ENCODE peak calls at places on chromosomes 3 and 15, in five cellular contexts. W, G, X, F and K are unnamed samples.

GRCh38 chr3:60854762-60855161 is 396.5 kb downstream of the FHIT start:
- DNase-seq in W (no peak), X (no peak), G (peak; percentile 5), F (no peak), K (peak; percentile 81)

GRCh38 chr3:79517766-79518413 is 249.9 kb downstream of the ROBO1 start:
- DNase-seq in G (peak; percentile 35), X (peak; percentile 41), W (peak; percentile 32), F (no peak), K (no peak)

GRCh38 chr3:190877925-190878324 is 15.4 kb upstream of the GMNC start:
- DNase-seq in F (no peak), G (no peak), X (no peak), W (peak; percentile 55), K (peak; percentile 19)

GRCh38 chr3:58068126-58068809 is 60.0 kb downstream of the FLNB start:
- DNase-seq in X (no peak), W (no peak), G (no peak), F (no peak), K (no peak)

GRCh38 chr3:68057637-68058320 is 403.4 kb upstream of the SUCLG2 start:
- DNase-seq in F (no peak), W (no peak), G (no peak), X (no peak), K (no peak)

GRCh38 chr3:158430448-158430847 is 140.5 kb upstream of the MLF1 start:
- DNase-seq in X (no peak), F (no peak), G (no peak), W (no peak), K (no peak)

GRCh38 chr3:17151598-17152373 is 267.0 kb downstream of the PLCL2 start:
- DNase-seq in X (no peak), F (peak; percentile 89), W (no peak), G (no peak), K (no peak)

GRCh38 chr3:178393833-178394232 is 142.4 kb upstream of the KCNMB2 start:
- DNase-seq in F (no peak), W (no peak), X (no peak), G (peak; percentile 85), K (no peak)

GRCh38 chr15:64151727-64152506 is at the start of gene SNX22:
- DNase-seq in X (peak; percentile 44), G (no peak), F (peak; percentile 54), W (peak; percentile 51), K (no peak)

GRCh38 chr3:31253782-31254181 is 278.9 kb upstream of the STT3B start:
- DNase-seq in G (peak; percentile 14), X (no peak), W (no peak), F (no peak), K (peak; percentile 71)

GRCh38 chr15:63121382-63122001 is at the start of gene LACTB:
- DNase-seq in G (peak; percentile 86), W (peak; percentile 85), X (peak; percentile 88), F (peak; percentile 89), K (peak; percentile 70)

GRCh38 chr3:142127941-142128658 is 21.2 kb downstream of the TFDP2 start:
- DNase-seq in F (no peak), X (no peak), W (no peak), G (no peak), K (no peak)

GRCh38 chr15:40974921-40975320 is 21.6 kb downstream of the CHAC1 start:
- DNase-seq in W (no peak), X (no peak), G (no peak), F (no peak), K (no peak)

GRCh38 chr3:48595075-48595525 is at the start of gene COL7A1:
- DNase-seq in X (peak; percentile 29), W (peak; percentile 26), G (no peak), F (peak; percentile 71), K (no peak)

GRCh38 chr15:37921527-37922385 is 12.7 kb upstream of the TMCO5A start:
- DNase-seq in X (peak; percentile 17), W (no peak), G (peak; percentile 27), F (no peak), K (no peak)

GRCh38 chr3:150736903-150737832 is 25.8 kb downstream of the SIAH2 start:
- DNase-seq in W (no peak), F (no peak), G (peak; percentile 64), X (no peak), K (peak; percentile 38)

GRCh38 chr15:78457101-78457500 is 19.1 kb downstream of the IREB2 start:
- DNase-seq in W (no peak), G (peak; percentile 93), X (no peak), F (no peak), K (no peak)

GRCh38 chr15:71501344-71502128 is 308.8 kb upstream of the NR2E3 start:
- DNase-seq in G (no peak), X (no peak), W (no peak), F (no peak), K (no peak)

GRCh38 chr3:138941259-138941885 is 5.6 kb downstream of the FOXL2 start:
- DNase-seq in X (peak; percentile 91), W (peak; percentile 85), F (no peak), G (peak; percentile 49), K (no peak)
- TF ChIP-seq CTCF in X (peak; percentile 93), W (peak; percentile 71), F (peak; percentile 19), G (peak; percentile 61), K (peak; percentile 31)

DNA sequence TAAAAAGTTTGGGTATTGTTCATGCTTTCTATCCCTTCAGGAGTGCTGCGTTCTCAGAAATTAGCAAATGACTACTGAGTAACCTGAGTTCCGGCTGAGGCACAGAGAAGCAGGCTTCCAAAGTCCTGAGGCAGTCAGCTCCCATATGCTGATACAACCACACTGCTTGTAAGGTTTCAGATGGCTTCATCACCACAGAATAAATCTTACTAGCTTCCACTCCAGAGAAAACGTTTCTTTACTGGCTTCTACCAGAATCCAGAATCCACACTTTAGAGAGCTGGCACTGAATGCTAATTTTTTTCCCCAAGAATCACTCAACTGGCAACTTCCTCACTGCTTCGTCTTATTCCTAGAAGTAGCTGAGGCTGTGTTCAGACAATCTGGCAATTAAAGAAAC is 21.4 kb downstream of the TAMM41 start:
- DNase-seq in X (no peak), F (no peak), G (no peak), W (no peak), K (no peak)
- TF ChIP-seq CTCF in X (no peak), F (no peak), G (no peak), W (no peak), K (no peak)

GRCh38 chr3:169228522-169228921 is 435.0 kb downstream of the MECOM start:
- DNase-seq in G (no peak), W (no peak), F (no peak), X (no peak), K (no peak)
- TF ChIP-seq CTCF in G (no peak), W (no peak), F (no peak), X (no peak), K (no peak)

GRCh38 chr3:83523470-83524073 is 1435.2 kb upstream of the CADM2 start:
- DNase-seq in F (peak; percentile 17), X (peak; percentile 60), G (peak; percentile 27), W (peak; percentile 72), K (peak; percentile 21)
- TF ChIP-seq CTCF in F (peak; percentile 60), X (peak; percentile 57), G (peak; percentile 29), W (no peak), K (peak; percentile 69)

GRCh38 chr3:46609074-46609735 is 3.1 kb upstream of the FAM240A start:
- DNase-seq in X (no peak), F (no peak), G (no peak), W (no peak), K (no peak)

GRCh38 chr3:46609944-46610722 is 2.2 kb upstream of the FAM240A start:
- DNase-seq in G (no peak), W (no peak), F (no peak), X (no peak), K (no peak)

GRCh38 chr3:46603461-46604062 is 8.8 kb upstream of the FAM240A start:
- DNase-seq in X (no peak), G (no peak), W (no peak), F (no peak), K (no peak)

GRCh38 chr3:46604127-46604526 is 8.2 kb upstream of the FAM240A start:
- DNase-seq in W (no peak), F (no peak), G (no peak), X (no peak), K (peak; percentile 5)

GRCh38 chr3:46607603-46608028 is 4.7 kb upstream of the FAM240A start:
- DNase-seq in G (peak; percentile 12), F (no peak), W (peak; percentile 49), X (no peak), K (peak; percentile 8)
- TF ChIP-seq CTCF in G (peak; percentile 16), F (no peak), W (peak; percentile 21), X (no peak), K (no peak)